ENCODE peak calls at places on chromosomes 12 and 14, in eight cellular contexts. G is stimulated activated CD8-positive, alpha-beta memory T cell treated with anti-CD3 and anti-CD28 coated beads, Interleukin-15, amount 100 ng/mL, for 1 hour; B is testis; F is HT-29; V is lower lobe of right lung; R is left ventricle myocardium inferior; N is H4; A is dorsolateral prefrontal cortex. Y is an unnamed sample.

GRCh38 chr12:27107976-27108375 is 25.6 kb upstream of the C12orf71 start:
- DNase-seq in R (no peak), G (no peak), F (no peak), V (no peak), B (no peak), A (no peak), N (no peak), Y (no peak)

GRCh38 chr14:96136361-96136760 is 68.3 kb upstream of the BDKRB2 start:
- DNase-seq in V (no peak), N (peak; percentile 67), F (no peak), G (no peak), R (no peak), B (no peak), A (no peak), Y (peak; percentile 31)

GRCh38 chr12:6280053-6280469 is 30.4 kb upstream of the PLEKHG6 start:
- DNase-seq in F (peak; percentile 95), R (no peak), A (no peak), N (peak; percentile 97), G (no peak), V (peak; percentile 70), B (no peak), Y (peak; percentile 95)

GRCh38 chr14:93115069-93115919 is 431 bp downstream of the ITPK1 start:
- DNase-seq in A (peak; percentile 92), V (peak; percentile 94), R (peak; percentile 91), N (peak; percentile 74), F (peak; percentile 77), B (peak; percentile 85), G (peak; percentile 61), Y (peak; percentile 96)

GRCh38 chr12:67986632-67987031 is 2.6 kb upstream of the IFNG-AS1 start:
- DNase-seq in G (no peak), V (no peak), F (no peak), B (no peak), R (no peak), N (no peak), A (no peak), Y (no peak)

GRCh38 chr14:55129086-55129427 is at the start of gene LGALS3:
- DNase-seq in A (no peak), V (peak; percentile 90), B (peak; percentile 87), R (peak; percentile 84), N (no peak), F (peak; percentile 63), G (no peak), Y (peak; percentile 88)

GRCh38 chr12:43973385-43973784 is 137.5 kb downstream of the TMEM117 start:
- DNase-seq in V (no peak), A (no peak), N (no peak), F (no peak), R (no peak), B (no peak), G (no peak), Y (no peak)

GRCh38 chr14:30559638-30560071 is 697 bp downstream of the G2E3 start:
- DNase-seq in F (peak; percentile 37), R (no peak), G (no peak), V (no peak), N (peak; percentile 10), B (no peak), A (no peak), Y (peak; percentile 82)

GRCh38 chr14:90538716-90539495 is 142.1 kb downstream of the CALM1 start:
- DNase-seq in F (no peak), R (no peak), B (no peak), G (no peak), A (peak; percentile 29), V (peak; percentile 44), N (no peak), Y (no peak)

GRCh38 chr12:32501835-32502333 is 102.5 kb downstream of the FGD4 start:
- DNase-seq in A (peak; percentile 67), F (peak; percentile 22), G (no peak), B (peak; percentile 67), N (peak; percentile 30), V (no peak), R (no peak), Y (peak; percentile 87)

GRCh38 chr14:64625363-64626232 is 75.8 kb downstream of the PPP1R36 start:
- DNase-seq in N (no peak), G (no peak), V (no peak), A (no peak), R (no peak), B (peak; percentile 30), F (no peak), Y (no peak)

GRCh38 chr14:56810850-56811595 is 744 bp upstream of the OTX2 start:
- DNase-seq in B (no peak), V (no peak), G (no peak), A (no peak), N (no peak), F (no peak), R (no peak), Y (no peak)

GRCh38 chr14:98348505-98348904 is 923.5 kb downstream of the BCL11B start:
- DNase-seq in A (no peak), N (no peak), F (no peak), R (no peak), V (no peak), B (no peak), G (no peak), Y (no peak)

GRCh38 chr12:132117558-132117875 is 26.6 kb downstream of the DDX51 start:
- DNase-seq in B (peak; percentile 84), F (no peak), R (no peak), N (no peak), A (no peak), V (no peak), G (no peak), Y (no peak)

GRCh38 chr12:108237272-108237671 is 101.8 kb downstream of the CMKLR1 start:
- DNase-seq in B (no peak), N (no peak), R (no peak), V (no peak), F (peak; percentile 27), A (no peak), G (no peak), Y (no peak)

Y was measured in astrocyte of the hippocampus.